ENCODE peak calls at places on chromosomes 2 and 18, in ten cellular contexts. L, I, D, N, C, A, B, V, U and F are unnamed samples.

GRCh38 chr2:237669628-237670351 is 42.4 kb downstream of the LRRFIP1 start:
- DNase-seq in L (peak; percentile 83), I (peak; percentile 24), D (peak; percentile 59), N (peak; percentile 92), C (peak; percentile 44), A (peak; percentile 78), B (no peak), V (peak; percentile 99), U (no peak), F (no peak)

GRCh38 chr2:3656762-3657691 is 973 bp upstream of the ALLC start:
- DNase-seq in L (no peak), I (no peak), D (no peak), N (no peak), C (no peak), A (no peak), B (no peak), V (no peak), U (no peak), F (peak; percentile 60)

GRCh38 chr2:1837022-1837421 is 92.7 kb upstream of the PXDN start:
- DNase-seq in L (no peak), I (no peak), D (peak; percentile 21), N (no peak), C (no peak), A (no peak), B (no peak), V (no peak), U (no peak), F (no peak)

GRCh38 chr2:105005601-105006000 is 32.3 kb upstream of the MRPS9 start:
- DNase-seq in L (no peak), I (no peak), D (no peak), N (no peak), C (no peak), A (no peak), B (no peak), V (no peak), U (peak; percentile 49), F (no peak)

GRCh38 chr2:200765139-200765951 is 46.4 kb upstream of the BZW1 start:
- DNase-seq in L (no peak), I (peak; percentile 90), D (no peak), N (no peak), C (peak; percentile 69), A (no peak), B (no peak), V (peak; percentile 95), U (no peak), F (no peak)

GRCh38 chr2:222897898-222898297 is 37.1 kb downstream of the ACSL3 start:
- DNase-seq in L (no peak), I (no peak), D (no peak), N (no peak), C (no peak), A (no peak), B (no peak), V (no peak), U (no peak), F (no peak)

GRCh38 chr2:66920415-66920814 is 476.7 kb upstream of the ETAA1 start:
- DNase-seq in L (no peak), I (no peak), D (no peak), N (no peak), C (no peak), A (no peak), B (no peak), V (no peak), U (no peak), F (no peak)

GRCh38 chr2:31337860-31338259 is 76.7 kb downstream of the XDH start:
- DNase-seq in L (no peak), I (no peak), D (no peak), N (no peak), C (no peak), A (no peak), B (no peak), V (peak; percentile 91), U (no peak), F (no peak)

GRCh38 chr2:206824219-206824618 is 58.8 kb downstream of the FASTKD2 start:
- DNase-seq in L (no peak), I (no peak), D (no peak), N (no peak), C (no peak), A (no peak), B (no peak), V (no peak), U (no peak), F (no peak)

GRCh38 chr2:133504566-133505505 is 63.4 kb downstream of the NCKAP5 start:
- DNase-seq in L (no peak), I (peak; percentile 19), D (peak; percentile 3), N (no peak), C (peak; percentile 84), A (peak; percentile 25), B (peak; percentile 52), V (no peak), U (peak; percentile 68), F (no peak)

GRCh38 chr2:172425336-172425735 is 2.0 kb upstream of the ITGA6 start:
- DNase-seq in L (no peak), I (peak; percentile 18), D (no peak), N (no peak), C (no peak), A (no peak), B (no peak), V (no peak), U (no peak), F (no peak)
- TF ChIP-seq CTCF in L (no peak), I (no peak), D (no peak), N (no peak), C (peak; percentile 15), A (no peak), B (no peak), V (no peak), U (no peak), F (no peak)

GRCh38 chr2:216006164-216006663 is 7.1 kb downstream of the MREG start:
- DNase-seq in L (peak; percentile 38), I (peak; percentile 24), D (no peak), N (no peak), C (peak; percentile 34), A (no peak), B (peak; percentile 65), V (no peak), U (no peak), F (no peak)

GRCh38 chr2:216011320-216011849 is 2.0 kb downstream of the MREG start:
- DNase-seq in L (no peak), I (no peak), D (no peak), N (no peak), C (no peak), A (no peak), B (no peak), V (no peak), U (no peak), F (no peak)

GRCh38 chr2:216004408-216005283 is 8.7 kb downstream of the MREG start:
- DNase-seq in L (no peak), I (no peak), D (no peak), N (no peak), C (no peak), A (no peak), B (no peak), V (no peak), U (no peak), F (no peak)

GRCh38 chr2:216012133-216012829 is 1.1 kb downstream of the MREG start:
- DNase-seq in L (no peak), I (peak; percentile 63), D (no peak), N (peak; percentile 7), C (no peak), A (no peak), B (no peak), V (peak; percentile 35), U (no peak), F (no peak)

DNA sequence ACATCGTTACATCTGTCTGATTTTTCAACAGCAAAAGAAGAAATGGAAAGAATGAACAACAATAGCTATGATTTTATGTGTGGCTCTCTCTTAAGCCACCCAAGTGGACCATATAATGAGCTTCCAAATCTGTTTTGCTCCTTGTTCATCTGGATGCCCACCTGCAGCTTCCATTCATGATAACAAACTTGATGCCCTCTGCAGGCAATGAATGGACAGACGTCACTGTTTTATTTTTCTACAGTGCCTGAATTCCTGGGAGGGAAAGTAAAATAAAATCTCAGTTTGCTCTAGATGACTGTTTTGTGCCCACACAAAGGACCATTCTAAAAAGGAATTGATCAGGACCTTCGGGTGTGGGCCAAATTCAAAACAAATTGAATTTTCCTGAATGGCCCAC is 5.0 kb downstream of the MREG start:
- DNase-seq in L (no peak), I (no peak), D (no peak), N (no peak), C (no peak), A (no peak), B (no peak), V (no peak), U (no peak), F (no peak)
- TF ChIP-seq CTCF in L (no peak), I (peak; percentile 9), D (no peak), N (peak; percentile 40), C (peak; percentile 22), A (no peak), B (no peak), V (no peak), U (no peak), F (no peak)

DNA sequence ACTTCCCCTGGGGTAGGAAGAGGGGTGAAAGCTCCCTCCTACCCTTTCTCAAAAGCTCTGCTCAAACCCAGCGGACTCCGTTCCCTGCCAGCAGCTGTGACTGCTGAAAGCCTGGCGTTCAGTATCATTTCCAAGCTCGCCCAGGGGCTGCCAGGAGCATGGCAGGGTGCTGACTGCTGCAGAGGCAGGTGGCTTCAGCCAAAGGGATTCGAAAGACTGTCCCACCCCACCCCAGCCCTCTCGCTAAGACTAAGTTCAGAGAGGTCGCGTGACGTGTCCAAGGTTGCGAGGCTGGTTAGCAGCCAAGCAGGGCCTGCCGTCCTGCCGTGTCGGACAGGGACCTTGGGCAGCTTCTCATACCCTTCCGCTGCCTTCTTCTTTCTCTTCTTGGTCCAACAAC is 72.3 kb upstream of the RAB12 start:
- DNase-seq in L (no peak), I (no peak), D (no peak), N (no peak), C (no peak), A (no peak), B (no peak), V (no peak), U (no peak), F (no peak)
- TF ChIP-seq CTCF in L (no peak), I (no peak), D (no peak), N (no peak), C (no peak), A (no peak), B (no peak), V (no peak), U (no peak), F (no peak)

GRCh38 chr2:119250891-119251290 is 27.3 kb downstream of the STEAP3 start:
- DNase-seq in L (no peak), I (no peak), D (no peak), N (no peak), C (no peak), A (no peak), B (no peak), V (no peak), U (peak; percentile 11), F (no peak)

GRCh38 chr2:119251652-119252051 is 28.0 kb downstream of the STEAP3 start:
- DNase-seq in L (no peak), I (no peak), D (no peak), N (no peak), C (no peak), A (no peak), B (no peak), V (no peak), U (no peak), F (no peak)

GRCh38 chr2:119253760-119254600 is 30.3 kb downstream of the STEAP3 start:
- DNase-seq in L (no peak), I (no peak), D (no peak), N (no peak), C (no peak), A (no peak), B (no peak), V (no peak), U (no peak), F (no peak)

GRCh38 chr2:119253114-119253702 is 29.6 kb downstream of the STEAP3 start:
- DNase-seq in L (no peak), I (no peak), D (no peak), N (no peak), C (no peak), A (no peak), B (no peak), V (peak; percentile 63), U (no peak), F (no peak)

GRCh38 chr2:119252186-119253113 is 28.8 kb downstream of the STEAP3 start:
- DNase-seq in L (no peak), I (peak; percentile 89), D (no peak), N (no peak), C (peak; percentile 58), A (no peak), B (no peak), V (peak; percentile 97), U (no peak), F (no peak)
- TF ChIP-seq CTCF in L (no peak), I (no peak), D (no peak), N (no peak), C (no peak), A (no peak), B (no peak), V (peak; percentile 38), U (no peak), F (no peak)